ENCODE peak calls at places on chromosome 16, in six cellular contexts. One of them, this sample, is unnamed.

GRCh38 chr16:67990018-67990386 is 9.3 kb downstream of the DPEP2 start:
- DNase-seq in cardiac fibroblast: no peak
- DNase-seq in M059J: no peak
- DNase-seq in left lung: no peak
- DNase-seq in breast epithelium: no peak
- DNase-seq in psoas muscle: no peak
- DNase-seq in this sample: no peak

GRCh38 chr16:58464047-58464915 is 35.7 kb upstream of the NDRG4 start:
- DNase-seq in cardiac fibroblast: no peak
- DNase-seq in M059J: peak
- DNase-seq in left lung: peak
- DNase-seq in breast epithelium: no peak
- DNase-seq in psoas muscle: no peak
- DNase-seq in this sample: no peak

GRCh38 chr16:4847774-4848587 is 700 bp downstream of the UBN1 start:
- DNase-seq in cardiac fibroblast: peak
- DNase-seq in M059J: peak
- DNase-seq in left lung: peak
- DNase-seq in breast epithelium: peak
- DNase-seq in psoas muscle: peak
- DNase-seq in this sample: peak

GRCh38 chr16:84022641-84023040 is 20.0 kb downstream of the SLC38A8 start:
- DNase-seq in cardiac fibroblast: no peak
- DNase-seq in M059J: no peak
- DNase-seq in left lung: peak
- DNase-seq in breast epithelium: no peak
- DNase-seq in psoas muscle: no peak
- DNase-seq in this sample: no peak

GRCh38 chr16:88542231-88542630 is 28.0 kb upstream of the ZC3H18 start:
- DNase-seq in cardiac fibroblast: no peak
- DNase-seq in M059J: no peak
- DNase-seq in left lung: peak
- DNase-seq in breast epithelium: no peak
- DNase-seq in psoas muscle: peak
- DNase-seq in this sample: no peak

GRCh38 chr16:51607202-51607756 is 456.2 kb upstream of the SALL1 start:
- DNase-seq in cardiac fibroblast: no peak
- DNase-seq in M059J: no peak
- DNase-seq in left lung: no peak
- DNase-seq in breast epithelium: no peak
- DNase-seq in psoas muscle: no peak
- DNase-seq in this sample: no peak

GRCh38 chr16:13697568-13697967 is 222.4 kb upstream of the ERCC4 start:
- DNase-seq in cardiac fibroblast: no peak
- DNase-seq in M059J: no peak
- DNase-seq in left lung: no peak
- DNase-seq in breast epithelium: no peak
- DNase-seq in psoas muscle: no peak
- DNase-seq in this sample: no peak

GRCh38 chr16:47060596-47060995 is 83.1 kb downstream of the NETO2 start:
- DNase-seq in cardiac fibroblast: no peak
- DNase-seq in M059J: no peak
- DNase-seq in left lung: no peak
- DNase-seq in breast epithelium: no peak
- DNase-seq in psoas muscle: no peak
- DNase-seq in this sample: no peak

GRCh38 chr16:12159028-12159427 is 182.5 kb downstream of the SNX29 start:
- DNase-seq in cardiac fibroblast: no peak
- DNase-seq in M059J: no peak
- DNase-seq in left lung: no peak
- DNase-seq in breast epithelium: no peak
- DNase-seq in psoas muscle: no peak
- DNase-seq in this sample: no peak

GRCh38 chr16:1691956-1692355 is 13.9 kb downstream of the JPT2 start:
- DNase-seq in cardiac fibroblast: peak
- DNase-seq in M059J: peak
- DNase-seq in left lung: no peak
- DNase-seq in breast epithelium: no peak
- DNase-seq in psoas muscle: no peak
- DNase-seq in this sample: peak

GRCh38 chr16:25005445-25006306 is 9.5 kb downstream of the ARHGAP17 start:
- DNase-seq in cardiac fibroblast: no peak
- DNase-seq in M059J: peak
- DNase-seq in left lung: no peak
- DNase-seq in breast epithelium: no peak
- DNase-seq in psoas muscle: no peak
- DNase-seq in this sample: no peak

GRCh38 chr16:82891918-82892317 is 265.1 kb downstream of the CDH13 start:
- DNase-seq in cardiac fibroblast: no peak
- DNase-seq in M059J: peak
- DNase-seq in left lung: no peak
- DNase-seq in breast epithelium: no peak
- DNase-seq in psoas muscle: no peak
- DNase-seq in this sample: no peak

GRCh38 chr16:9934723-9935508 is 247.3 kb downstream of the GRIN2A start:
- DNase-seq in cardiac fibroblast: no peak
- DNase-seq in M059J: no peak
- DNase-seq in left lung: no peak
- DNase-seq in breast epithelium: no peak
- DNase-seq in psoas muscle: no peak
- DNase-seq in this sample: no peak

GRCh38 chr16:13158427-13158826 is 257.0 kb downstream of the SHISA9 start:
- DNase-seq in cardiac fibroblast: no peak
- DNase-seq in M059J: no peak
- DNase-seq in left lung: no peak
- DNase-seq in breast epithelium: no peak
- DNase-seq in psoas muscle: no peak
- DNase-seq in this sample: no peak

GRCh38 chr16:57694556-57695377 is at the start of gene DRC7:
- DNase-seq in cardiac fibroblast: peak
- DNase-seq in M059J: peak
- DNase-seq in left lung: no peak
- DNase-seq in breast epithelium: no peak
- DNase-seq in psoas muscle: no peak
- DNase-seq in this sample: peak

GRCh38 chr16:2954228-2954627 is 9.8 kb upstream of the KREMEN2 start:
- DNase-seq in cardiac fibroblast: no peak
- DNase-seq in M059J: no peak
- DNase-seq in left lung: no peak
- DNase-seq in breast epithelium: no peak
- DNase-seq in psoas muscle: peak
- DNase-seq in this sample: no peak

GRCh38 chr16:28874406-28874805 is 3.9 kb upstream of the ATP2A1 start:
- DNase-seq in cardiac fibroblast: no peak
- DNase-seq in M059J: no peak
- DNase-seq in left lung: no peak
- DNase-seq in breast epithelium: no peak
- DNase-seq in psoas muscle: no peak
- DNase-seq in this sample: no peak

GRCh38 chr16:735982-736453 is 4.8 kb downstream of the CIAO3 start:
- DNase-seq in cardiac fibroblast: no peak
- DNase-seq in M059J: no peak
- DNase-seq in left lung: no peak
- DNase-seq in breast epithelium: no peak
- DNase-seq in psoas muscle: no peak
- DNase-seq in this sample: no peak

GRCh38 chr16:84131118-84131517 is 13.9 kb downstream of the HSDL1 start:
- DNase-seq in cardiac fibroblast: no peak
- DNase-seq in M059J: no peak
- DNase-seq in left lung: no peak
- DNase-seq in breast epithelium: no peak
- DNase-seq in psoas muscle: no peak
- DNase-seq in this sample: no peak

GRCh38 chr16:82302007-82302733 is 132.1 kb upstream of the MPHOSPH6 start:
- DNase-seq in cardiac fibroblast: no peak
- DNase-seq in M059J: no peak
- DNase-seq in left lung: no peak
- DNase-seq in breast epithelium: no peak
- DNase-seq in psoas muscle: no peak
- DNase-seq in this sample: no peak

GRCh38 chr16:57143125-57143965 is 42.5 kb downstream of the PSME3IP1 start:
- DNase-seq in cardiac fibroblast: no peak
- DNase-seq in M059J: no peak
- DNase-seq in left lung: peak
- DNase-seq in breast epithelium: no peak
- DNase-seq in psoas muscle: no peak
- DNase-seq in this sample: no peak

GRCh38 chr16:66948034-66948821 is 12.8 kb upstream of the CES3 start:
- DNase-seq in cardiac fibroblast: no peak
- DNase-seq in M059J: peak
- DNase-seq in left lung: peak
- DNase-seq in breast epithelium: no peak
- DNase-seq in psoas muscle: peak
- DNase-seq in this sample: no peak

GRCh38 chr16:16163109-16163508 is 60.2 kb downstream of the ABCC6 start:
- DNase-seq in cardiac fibroblast: no peak
- DNase-seq in M059J: no peak
- DNase-seq in left lung: no peak
- DNase-seq in breast epithelium: no peak
- DNase-seq in psoas muscle: no peak
- DNase-seq in this sample: no peak

GRCh38 chr16:83538707-83539106 is 269.1 kb upstream of the HSBP1 start:
- DNase-seq in cardiac fibroblast: no peak
- DNase-seq in M059J: no peak
- DNase-seq in left lung: no peak
- DNase-seq in breast epithelium: no peak
- DNase-seq in psoas muscle: no peak
- DNase-seq in this sample: no peak

GRCh38 chr16:15576960-15577958 is 65.7 kb downstream of the MARF1 start:
- DNase-seq in cardiac fibroblast: no peak
- DNase-seq in M059J: no peak
- DNase-seq in left lung: no peak
- DNase-seq in breast epithelium: no peak
- DNase-seq in psoas muscle: no peak
- DNase-seq in this sample: no peak

GRCh38 chr16:30548392-30549255 is 9.6 kb downstream of the ZNF764 start:
- DNase-seq in cardiac fibroblast: no peak
- DNase-seq in M059J: no peak
- DNase-seq in left lung: no peak
- DNase-seq in breast epithelium: no peak
- DNase-seq in psoas muscle: no peak
- DNase-seq in this sample: no peak

GRCh38 chr16:85377388-85378144 is 235.6 kb upstream of the GSE1 start:
- DNase-seq in cardiac fibroblast: peak
- DNase-seq in M059J: no peak
- DNase-seq in left lung: no peak
- DNase-seq in breast epithelium: no peak
- DNase-seq in psoas muscle: no peak
- DNase-seq in this sample: no peak

GRCh38 chr16:67170168-67170947 is at the start of gene NOL3:
- DNase-seq in cardiac fibroblast: peak
- DNase-seq in M059J: peak
- DNase-seq in left lung: peak
- DNase-seq in breast epithelium: peak
- DNase-seq in psoas muscle: peak
- DNase-seq in this sample: peak

GRCh38 chr16:64253114-64253513 is 868.7 kb downstream of the CDH11 start:
- DNase-seq in cardiac fibroblast: peak
- DNase-seq in M059J: no peak
- DNase-seq in left lung: no peak
- DNase-seq in breast epithelium: no peak
- DNase-seq in psoas muscle: no peak
- DNase-seq in this sample: no peak

GRCh38 chr16:2004795-2005517 is 4.7 kb downstream of the ZNF598 start:
- DNase-seq in cardiac fibroblast: no peak
- DNase-seq in M059J: no peak
- DNase-seq in left lung: no peak
- DNase-seq in breast epithelium: no peak
- DNase-seq in psoas muscle: peak
- DNase-seq in this sample: no peak

GRCh38 chr16:69166221-69166833 is 20.6 kb upstream of the SNTB2 start:
- DNase-seq in cardiac fibroblast: peak
- DNase-seq in M059J: peak
- DNase-seq in left lung: no peak
- DNase-seq in breast epithelium: no peak
- DNase-seq in psoas muscle: no peak
- DNase-seq in this sample: no peak

GRCh38 chr16:56478228-56479049 is 27.1 kb downstream of the OGFOD1 start:
- DNase-seq in cardiac fibroblast: no peak
- DNase-seq in M059J: no peak
- DNase-seq in left lung: no peak
- DNase-seq in breast epithelium: no peak
- DNase-seq in psoas muscle: no peak
- DNase-seq in this sample: no peak

GRCh38 chr16:81469183-81469677 is 24.6 kb downstream of the CMIP start:
- DNase-seq in cardiac fibroblast: no peak
- DNase-seq in M059J: no peak
- DNase-seq in left lung: no peak
- DNase-seq in breast epithelium: no peak
- DNase-seq in psoas muscle: no peak
- DNase-seq in this sample: no peak

GRCh38 chr16:57999971-58000705 is at the start of gene ZNF319:
- DNase-seq in cardiac fibroblast: no peak
- DNase-seq in M059J: peak
- DNase-seq in left lung: peak
- DNase-seq in breast epithelium: no peak
- DNase-seq in psoas muscle: peak
- DNase-seq in this sample: peak

GRCh38 chr16:85675528-85675927 is 13.2 kb downstream of the GINS2 start:
- DNase-seq in cardiac fibroblast: peak
- DNase-seq in M059J: peak
- DNase-seq in left lung: no peak
- DNase-seq in breast epithelium: no peak
- DNase-seq in psoas muscle: no peak
- DNase-seq in this sample: peak

GRCh38 chr16:88622866-88623265 is 15.5 kb upstream of the IL17C start:
- DNase-seq in cardiac fibroblast: no peak
- DNase-seq in M059J: no peak
- DNase-seq in left lung: no peak
- DNase-seq in breast epithelium: no peak
- DNase-seq in psoas muscle: no peak
- DNase-seq in this sample: no peak

GRCh38 chr16:30397056-30397455 is 1.8 kb downstream of the ZNF48 start:
- DNase-seq in cardiac fibroblast: no peak
- DNase-seq in M059J: no peak
- DNase-seq in left lung: no peak
- DNase-seq in breast epithelium: no peak
- DNase-seq in psoas muscle: no peak
- DNase-seq in this sample: no peak

GRCh38 chr16:10502766-10503165 is 77.6 kb downstream of the EMP2 start:
- DNase-seq in cardiac fibroblast: no peak
- DNase-seq in M059J: no peak
- DNase-seq in left lung: no peak
- DNase-seq in breast epithelium: no peak
- DNase-seq in psoas muscle: no peak
- DNase-seq in this sample: no peak

GRCh38 chr16:85123891-85124635 is 11.8 kb upstream of the CIBAR2 start:
- DNase-seq in cardiac fibroblast: peak
- DNase-seq in M059J: peak
- DNase-seq in left lung: peak
- DNase-seq in breast epithelium: peak
- DNase-seq in psoas muscle: peak
- DNase-seq in this sample: no peak

GRCh38 chr16:29765167-29766032 is 12.7 kb upstream of the ZG16 start:
- DNase-seq in cardiac fibroblast: no peak
- DNase-seq in M059J: no peak
- DNase-seq in left lung: no peak
- DNase-seq in breast epithelium: no peak
- DNase-seq in psoas muscle: no peak
- DNase-seq in this sample: no peak

This sample was measured in kidney glomerular epithelial cell.